ENCODE peak calls at places on chromosomes 16 and 17, in four cellular contexts. O is MM.1S, N is astrocyte, P is cardiac muscle cell. E is an unnamed sample. For H3K9me3 and H3K27me3, the result is how much of the 10 kb centered on the place peaks cover.

GRCh38 chr16:31477220-31478216 is 5.4 kb upstream of the SLC5A2 start:
- DNase-seq in O (peak), N (no peak), P (no peak), E (no peak)

GRCh38 chr17:79946352-79947231 is 89.1 kb downstream of the TBC1D16 start:
- DNase-seq in O (no peak), N (no peak), P (no peak), E (no peak)

GRCh38 chr16:72404299-72404698 is 232.3 kb upstream of the PMFBP1 start:
- DNase-seq in O (no peak), N (no peak), P (no peak), E (no peak)

GRCh38 chr16:16861546-16861945 is 482.6 kb downstream of the NPIPA7 start:
- DNase-seq in O (peak), N (peak), P (peak), E (peak)

GRCh38 chr17:72097144-72097543 is 23.7 kb upstream of the SOX9 start:
- DNase-seq in O (no peak), N (no peak), P (no peak), E (no peak)

GRCh38 chr17:35167666-35168065 is 20.0 kb downstream of the UNC45B start:
- DNase-seq in O (no peak), N (no peak), P (no peak), E (no peak)

GRCh38 chr16:12750554-12750918 is 53.2 kb downstream of the CPPED1 start:
- DNase-seq in O (no peak), N (no peak), P (no peak), E (no peak)

GRCh38 chr16:65070831-65071230 is 51.0 kb downstream of the CDH11 start:
- DNase-seq in O (no peak), N (peak), P (peak), E (no peak)

GRCh38 chr17:76726766-76727718 is at the start of gene METTL23:
- DNase-seq in O (peak), N (peak), P (peak), E (peak)

GRCh38 chr17:35795007-35795870 is at the start of gene MMP28:
- DNase-seq in O (no peak), N (peak), P (peak), E (no peak)

GRCh38 chr16:83744521-83744981 is 63.2 kb upstream of the HSBP1 start:
- DNase-seq in O (no peak), N (no peak), P (no peak), E (no peak)

GRCh38 chr17:5219536-5219935 is 15.1 kb downstream of the SCIMP start:
- DNase-seq in O (no peak), N (no peak), P (no peak), E (no peak)

GRCh38 chr16:84042879-84043485 is 387 bp upstream of the SLC38A8 start:
- DNase-seq in O (no peak), N (no peak), P (no peak), E (no peak)

GRCh38 chr17:50721194-50722010 is 2.0 kb downstream of the LUC7L3 start:
- DNase-seq in O (peak), N (no peak), P (no peak), E (peak)

GRCh38 chr17:42441717-42442565 is 16.7 kb upstream of the ATP6V0A1 start:
- DNase-seq in O (peak), N (no peak), P (no peak), E (no peak)

GRCh38 chr16:50247123-50247905 is 19.0 kb upstream of the ADCY7 start:
- DNase-seq in O (no peak), N (no peak), P (no peak), E (no peak)
- H3K9me3 ChIP-seq in O (under half), N (under half), P (under half), E (under half)

GRCh38 chr17:47801906-47802305 is 19.7 kb downstream of the OSBPL7 start:
- DNase-seq in O (no peak), N (no peak), P (no peak), E (no peak)

GRCh38 chr17:47802341-47803022 is 19.1 kb downstream of the OSBPL7 start:
- DNase-seq in O (peak), N (peak), P (peak), E (peak)

GRCh38 chr17:47803201-47803600 is 18.4 kb downstream of the OSBPL7 start:
- DNase-seq in O (no peak), N (no peak), P (no peak), E (no peak)

GRCh38 chr17:47804461-47804860 is 17.1 kb downstream of the OSBPL7 start:
- DNase-seq in O (no peak), N (no peak), P (no peak), E (no peak)

DNA sequence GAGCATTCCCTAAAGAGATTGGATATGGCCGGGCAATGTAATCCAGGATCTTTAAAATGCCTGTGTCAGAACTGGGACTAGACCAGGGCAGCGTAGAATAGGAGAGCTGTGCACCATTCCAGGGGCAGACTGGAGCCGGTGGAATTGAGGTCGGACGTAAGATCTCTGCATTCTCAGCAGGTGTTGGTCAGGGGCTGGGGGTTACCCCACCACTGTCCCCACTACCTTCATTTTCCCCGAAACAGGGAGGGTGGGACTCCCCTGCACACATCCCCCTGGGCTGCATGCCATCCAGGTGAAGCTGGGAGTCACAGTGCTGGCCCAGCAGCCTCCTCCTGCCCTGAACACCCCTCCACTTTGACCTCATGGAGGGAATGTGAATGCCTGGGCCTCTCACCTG is 17.8 kb downstream of the OSBPL7 start:
- DNase-seq in O (no peak), N (no peak), P (no peak), E (no peak)
- H3K27me3 ChIP-seq in O (under half), N (under half), P (under half), E (under half)

DNA sequence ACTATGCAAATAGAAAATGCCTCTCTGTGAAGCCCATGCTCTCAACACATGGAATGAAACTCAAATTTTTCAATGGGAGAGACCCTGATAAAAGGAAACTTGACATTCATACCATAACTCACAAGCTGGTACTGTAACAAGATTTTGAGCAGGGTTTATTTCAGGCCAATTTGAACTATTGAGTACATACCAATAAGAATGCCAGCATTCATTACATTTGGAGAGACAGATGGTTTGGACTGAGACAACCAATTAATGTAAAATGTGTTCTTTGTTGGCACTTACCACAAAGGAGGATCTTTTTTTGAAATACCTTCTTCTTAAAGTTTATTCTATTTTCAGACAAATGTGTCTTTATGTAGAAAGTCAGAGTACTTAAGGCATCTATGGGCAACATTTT is 1357.0 kb upstream of the GOT2 start:
- DNase-seq in O (no peak), N (no peak), P (no peak), E (no peak)
- H3K9me3 ChIP-seq in O (under half), N (under half), P (under half), E (under half)

DNA sequence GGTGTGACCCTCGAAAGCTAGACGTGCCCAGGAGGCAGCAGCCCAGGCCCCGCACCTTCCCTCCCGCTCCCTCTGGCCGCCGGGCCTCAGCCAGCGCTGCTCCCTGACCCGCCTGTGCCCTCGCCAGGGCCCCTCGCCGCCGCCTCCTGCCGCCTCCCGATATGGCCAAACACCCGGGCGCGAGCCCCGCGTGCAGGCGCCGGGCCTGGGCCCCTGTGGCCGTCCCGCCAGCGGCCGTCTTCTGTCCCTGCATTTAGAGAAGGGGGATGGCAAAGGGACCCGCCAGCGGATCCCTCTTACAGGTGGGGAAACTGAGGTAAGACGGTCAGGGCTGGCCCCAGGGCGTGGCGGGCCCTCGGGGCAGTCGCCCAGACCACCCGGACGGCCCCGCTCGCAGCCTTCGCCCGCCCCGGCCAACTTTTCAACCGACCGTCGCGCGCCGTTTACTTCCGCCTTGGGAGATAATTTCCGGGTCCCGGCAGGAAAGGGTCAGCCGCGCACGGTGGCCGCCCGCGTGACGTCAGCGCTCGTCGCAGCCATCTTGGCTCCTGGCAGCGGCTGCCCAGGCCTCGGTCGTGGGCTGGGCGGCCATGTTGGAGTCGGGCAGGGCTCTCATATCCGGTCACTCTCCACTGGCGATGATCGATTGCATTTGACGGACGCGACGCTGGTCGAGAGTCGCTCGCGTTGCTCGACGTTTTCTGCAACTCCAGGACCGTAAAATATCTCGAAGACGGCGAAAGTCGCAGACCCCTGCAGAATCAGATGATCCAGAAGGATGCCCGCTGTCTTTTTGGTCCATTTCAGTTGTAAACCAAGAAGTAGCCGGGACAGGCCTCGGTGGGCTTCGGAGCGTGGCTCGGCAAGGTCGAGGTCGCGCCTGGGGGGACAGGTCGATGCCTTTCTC is 7.1 kb upstream of the GNG13 start:
- DNase-seq in O (peak), N (peak), P (peak), E (peak)
- H3K27me3 ChIP-seq in O (under half), N (under half), P (under half), E (under half)

E was measured in CD4-positive, CD25-positive, alpha-beta regulatory T cell.